ENCODE peak calls at places on chromosomes 13 and 19, in nine cellular contexts. One of them, this sample, is unnamed.
A peak's percentile ranks its signal among the peaks of the same experiment; 100 is the strongest.

GRCh38 chr13:40624338-40624737 is 42.1 kb downstream of the FOXO1 start:
- DNase-seq in tibial nerve: no peak
- DNase-seq in CD8-positive, alpha-beta T cell: peak; percentile 28
- DNase-seq in IMR-90: no peak
- DNase-seq in heart left ventricle: no peak
- DNase-seq in psoas muscle: peak; percentile 37
- DNase-seq in heart right ventricle: no peak
- DNase-seq in AG04450: no peak
- DNase-seq in CD8-positive, alpha-beta memory T cell: no peak
- DNase-seq in this sample: no peak

GRCh38 chr19:17052439-17052838 is 22.8 kb downstream of the HAUS8 start:
- DNase-seq in tibial nerve: peak; percentile 68
- DNase-seq in CD8-positive, alpha-beta T cell: peak; percentile 29
- DNase-seq in IMR-90: peak; percentile 59
- DNase-seq in heart left ventricle: peak; percentile 43
- DNase-seq in psoas muscle: no peak
- DNase-seq in heart right ventricle: no peak
- DNase-seq in AG04450: no peak
- DNase-seq in CD8-positive, alpha-beta memory T cell: peak; percentile 19
- DNase-seq in this sample: no peak

GRCh38 chr19:47469419-47469700 is 2.3 kb downstream of the SLC8A2 start:
- DNase-seq in tibial nerve: no peak
- DNase-seq in CD8-positive, alpha-beta T cell: no peak
- DNase-seq in IMR-90: no peak
- DNase-seq in heart left ventricle: no peak
- DNase-seq in psoas muscle: no peak
- DNase-seq in heart right ventricle: no peak
- DNase-seq in AG04450: no peak
- DNase-seq in CD8-positive, alpha-beta memory T cell: no peak
- DNase-seq in this sample: no peak

GRCh38 chr19:8005534-8006256 is at the start of gene ELAVL1:
- DNase-seq in tibial nerve: peak; percentile 77
- DNase-seq in CD8-positive, alpha-beta T cell: peak; percentile 87
- DNase-seq in IMR-90: peak; percentile 85
- DNase-seq in heart left ventricle: peak; percentile 95
- DNase-seq in psoas muscle: peak; percentile 92
- DNase-seq in heart right ventricle: peak; percentile 93
- DNase-seq in AG04450: peak; percentile 50
- DNase-seq in CD8-positive, alpha-beta memory T cell: peak; percentile 88
- DNase-seq in this sample: peak; percentile 88

GRCh38 chr19:48558018-48558684 is 6.2 kb downstream of the SULT2B1 start:
- DNase-seq in tibial nerve: no peak
- DNase-seq in CD8-positive, alpha-beta T cell: no peak
- DNase-seq in IMR-90: peak; percentile 40
- DNase-seq in heart left ventricle: peak; percentile 39
- DNase-seq in psoas muscle: peak; percentile 36
- DNase-seq in heart right ventricle: peak; percentile 21
- DNase-seq in AG04450: no peak
- DNase-seq in CD8-positive, alpha-beta memory T cell: no peak
- DNase-seq in this sample: no peak

GRCh38 chr19:45485301-45486077 is 11.4 kb downstream of the RTN2 start:
- DNase-seq in tibial nerve: peak; percentile 99
- DNase-seq in CD8-positive, alpha-beta T cell: peak; percentile 99
- DNase-seq in IMR-90: peak; percentile 90
- DNase-seq in heart left ventricle: peak; percentile 100
- DNase-seq in psoas muscle: peak; percentile 98
- DNase-seq in heart right ventricle: peak; percentile 99
- DNase-seq in AG04450: peak; percentile 89
- DNase-seq in CD8-positive, alpha-beta memory T cell: peak; percentile 95
- DNase-seq in this sample: peak; percentile 83

GRCh38 chr19:50648659-50649058 is 586 bp upstream of the C19orf81 start:
- DNase-seq in tibial nerve: no peak
- DNase-seq in CD8-positive, alpha-beta T cell: no peak
- DNase-seq in IMR-90: no peak
- DNase-seq in heart left ventricle: no peak
- DNase-seq in psoas muscle: no peak
- DNase-seq in heart right ventricle: no peak
- DNase-seq in AG04450: no peak
- DNase-seq in CD8-positive, alpha-beta memory T cell: no peak
- DNase-seq in this sample: no peak

GRCh38 chr13:98509271-98510155 is 67.4 kb downstream of the STK24 start:
- DNase-seq in tibial nerve: peak; percentile 60
- DNase-seq in CD8-positive, alpha-beta T cell: peak; percentile 33
- DNase-seq in IMR-90: peak; percentile 92
- DNase-seq in heart left ventricle: peak; percentile 74
- DNase-seq in psoas muscle: peak; percentile 60
- DNase-seq in heart right ventricle: no peak
- DNase-seq in AG04450: peak; percentile 59
- DNase-seq in CD8-positive, alpha-beta memory T cell: no peak
- DNase-seq in this sample: peak; percentile 95

GRCh38 chr13:21674271-21675009 is 3.6 kb downstream of the FGF9 start:
- DNase-seq in tibial nerve: no peak
- DNase-seq in CD8-positive, alpha-beta T cell: no peak
- DNase-seq in IMR-90: no peak
- DNase-seq in heart left ventricle: peak; percentile 44
- DNase-seq in psoas muscle: peak; percentile 24
- DNase-seq in heart right ventricle: peak; percentile 30
- DNase-seq in AG04450: no peak
- DNase-seq in CD8-positive, alpha-beta memory T cell: peak; percentile 27
- DNase-seq in this sample: no peak

GRCh38 chr19:42942187-42942789 is 5.3 kb upstream of the PSG7 start:
- DNase-seq in tibial nerve: no peak
- DNase-seq in CD8-positive, alpha-beta T cell: no peak
- DNase-seq in IMR-90: peak; percentile 20
- DNase-seq in heart left ventricle: no peak
- DNase-seq in psoas muscle: no peak
- DNase-seq in heart right ventricle: no peak
- DNase-seq in AG04450: no peak
- DNase-seq in CD8-positive, alpha-beta memory T cell: no peak
- DNase-seq in this sample: no peak

GRCh38 chr13:42275506-42275905 is 3.6 kb downstream of the AKAP11 start:
- DNase-seq in tibial nerve: no peak
- DNase-seq in CD8-positive, alpha-beta T cell: no peak
- DNase-seq in IMR-90: no peak
- DNase-seq in heart left ventricle: no peak
- DNase-seq in psoas muscle: no peak
- DNase-seq in heart right ventricle: no peak
- DNase-seq in AG04450: no peak
- DNase-seq in CD8-positive, alpha-beta memory T cell: no peak
- DNase-seq in this sample: no peak

GRCh38 chr19:3604227-3604986 is 2.3 kb downstream of the TBXA2R start:
- DNase-seq in tibial nerve: no peak
- DNase-seq in CD8-positive, alpha-beta T cell: no peak
- DNase-seq in IMR-90: no peak
- DNase-seq in heart left ventricle: no peak
- DNase-seq in psoas muscle: no peak
- DNase-seq in heart right ventricle: no peak
- DNase-seq in AG04450: no peak
- DNase-seq in CD8-positive, alpha-beta memory T cell: no peak
- DNase-seq in this sample: no peak

GRCh38 chr13:34308725-34309124 is 490.8 kb downstream of the RFC3 start:
- DNase-seq in tibial nerve: no peak
- DNase-seq in CD8-positive, alpha-beta T cell: no peak
- DNase-seq in IMR-90: no peak
- DNase-seq in heart left ventricle: no peak
- DNase-seq in psoas muscle: no peak
- DNase-seq in heart right ventricle: no peak
- DNase-seq in AG04450: no peak
- DNase-seq in CD8-positive, alpha-beta memory T cell: no peak
- DNase-seq in this sample: no peak

GRCh38 chr13:102642475-102642874 is 45.7 kb downstream of the TPP2 start:
- DNase-seq in tibial nerve: no peak
- DNase-seq in CD8-positive, alpha-beta T cell: no peak
- DNase-seq in IMR-90: no peak
- DNase-seq in heart left ventricle: peak; percentile 67
- DNase-seq in psoas muscle: peak; percentile 47
- DNase-seq in heart right ventricle: peak; percentile 57
- DNase-seq in AG04450: no peak
- DNase-seq in CD8-positive, alpha-beta memory T cell: no peak
- DNase-seq in this sample: no peak

GRCh38 chr19:34999498-35000337 is at the start of gene GRAMD1A:
- DNase-seq in tibial nerve: peak; percentile 80
- DNase-seq in CD8-positive, alpha-beta T cell: peak; percentile 73
- DNase-seq in IMR-90: peak; percentile 80
- DNase-seq in heart left ventricle: peak; percentile 92
- DNase-seq in psoas muscle: peak; percentile 88
- DNase-seq in heart right ventricle: peak; percentile 92
- DNase-seq in AG04450: peak; percentile 58
- DNase-seq in CD8-positive, alpha-beta memory T cell: peak; percentile 69
- DNase-seq in this sample: peak; percentile 85

GRCh38 chr19:52992109-52993004 is 21.4 kb upstream of the ERVV-1 start:
- DNase-seq in tibial nerve: no peak
- DNase-seq in CD8-positive, alpha-beta T cell: no peak
- DNase-seq in IMR-90: no peak
- DNase-seq in heart left ventricle: peak; percentile 35
- DNase-seq in psoas muscle: peak; percentile 23
- DNase-seq in heart right ventricle: peak; percentile 22
- DNase-seq in AG04450: no peak
- DNase-seq in CD8-positive, alpha-beta memory T cell: peak; percentile 4
- DNase-seq in this sample: no peak

GRCh38 chr19:1744133-1744665 is 9.1 kb upstream of the ONECUT3 start:
- DNase-seq in tibial nerve: no peak
- DNase-seq in CD8-positive, alpha-beta T cell: no peak
- DNase-seq in IMR-90: no peak
- DNase-seq in heart left ventricle: no peak
- DNase-seq in psoas muscle: no peak
- DNase-seq in heart right ventricle: no peak
- DNase-seq in AG04450: no peak
- DNase-seq in CD8-positive, alpha-beta memory T cell: no peak
- DNase-seq in this sample: no peak
- H3K27ac ChIP-seq in tibial nerve: no peak overlapping the region
- H3K27ac ChIP-seq in CD8-positive, alpha-beta T cell: no peak overlapping the region
- H3K27ac ChIP-seq in IMR-90: no peak overlapping the region
- H3K27ac ChIP-seq in heart left ventricle: no peak overlapping the region
- H3K27ac ChIP-seq in psoas muscle: no peak overlapping the region
- H3K27ac ChIP-seq in heart right ventricle: no peak overlapping the region
- H3K27ac ChIP-seq in AG04450: no peak overlapping the region
- H3K27ac ChIP-seq in CD8-positive, alpha-beta memory T cell: no peak overlapping the region
- H3K27ac ChIP-seq in this sample: no peak overlapping the region

DNA sequence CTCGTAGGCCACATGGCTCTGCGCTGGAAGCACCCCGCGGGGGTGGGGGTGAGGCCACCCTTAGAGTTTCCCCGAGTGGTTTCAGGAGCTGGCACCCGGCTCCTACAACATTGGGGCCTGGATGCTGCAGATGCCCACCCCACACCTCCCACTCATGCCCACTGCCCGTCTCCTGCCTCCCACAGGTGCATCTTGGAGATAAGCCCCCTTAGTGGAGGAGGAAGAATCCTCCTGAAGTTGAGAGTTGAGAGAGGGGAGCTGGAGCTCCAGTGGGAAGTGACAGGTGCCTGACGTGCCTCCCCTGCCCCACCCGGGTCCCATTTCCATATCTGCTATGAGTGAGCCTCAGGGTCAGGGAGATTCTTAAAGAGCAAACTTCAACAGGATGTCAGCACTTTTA is 341.3 kb downstream of the TEX29 start:
- DNase-seq in tibial nerve: no peak
- DNase-seq in CD8-positive, alpha-beta T cell: no peak
- DNase-seq in IMR-90: no peak
- DNase-seq in heart left ventricle: no peak
- DNase-seq in psoas muscle: no peak
- DNase-seq in heart right ventricle: no peak
- DNase-seq in AG04450: no peak
- DNase-seq in CD8-positive, alpha-beta memory T cell: no peak
- DNase-seq in this sample: peak; percentile 38
- H3K27me3 ChIP-seq in tibial nerve: no peaks in the 10 kb centered on the region
- H3K27me3 ChIP-seq in CD8-positive, alpha-beta T cell: no peaks in the 10 kb centered on the region
- H3K27me3 ChIP-seq in IMR-90: no peaks in the 10 kb centered on the region
- H3K27me3 ChIP-seq in heart left ventricle: peaks cover 6% of the 10 kb centered on the region
- H3K27me3 ChIP-seq in psoas muscle: peaks cover 11% of the 10 kb centered on the region
- H3K27me3 ChIP-seq in heart right ventricle: peaks cover 33% of the 10 kb centered on the region
- H3K27me3 ChIP-seq in AG04450: no peaks in the 10 kb centered on the region
- H3K27me3 ChIP-seq in CD8-positive, alpha-beta memory T cell: no peaks in the 10 kb centered on the region
- H3K27me3 ChIP-seq in this sample: peaks cover 54% of the 10 kb centered on the region

GRCh38 chr13:109744512-109745051 is 41.8 kb downstream of the IRS2 start:
- DNase-seq in tibial nerve: peak; percentile 67
- DNase-seq in CD8-positive, alpha-beta T cell: no peak
- DNase-seq in IMR-90: peak; percentile 92
- DNase-seq in heart left ventricle: peak; percentile 74
- DNase-seq in psoas muscle: peak; percentile 32
- DNase-seq in heart right ventricle: no peak
- DNase-seq in AG04450: peak; percentile 81
- DNase-seq in CD8-positive, alpha-beta memory T cell: no peak
- DNase-seq in this sample: peak; percentile 95

GRCh38 chr13:109745702-109746101 is 40.7 kb downstream of the IRS2 start:
- DNase-seq in tibial nerve: no peak
- DNase-seq in CD8-positive, alpha-beta T cell: no peak
- DNase-seq in IMR-90: no peak
- DNase-seq in heart left ventricle: no peak
- DNase-seq in psoas muscle: no peak
- DNase-seq in heart right ventricle: no peak
- DNase-seq in AG04450: no peak
- DNase-seq in CD8-positive, alpha-beta memory T cell: no peak
- DNase-seq in this sample: no peak

GRCh38 chr13:109745060-109745459 is 41.3 kb downstream of the IRS2 start:
- DNase-seq in tibial nerve: no peak
- DNase-seq in CD8-positive, alpha-beta T cell: no peak
- DNase-seq in IMR-90: no peak
- DNase-seq in heart left ventricle: no peak
- DNase-seq in psoas muscle: no peak
- DNase-seq in heart right ventricle: no peak
- DNase-seq in AG04450: no peak
- DNase-seq in CD8-positive, alpha-beta memory T cell: no peak
- DNase-seq in this sample: no peak

GRCh38 chr13:109747524-109747923 is 38.9 kb downstream of the IRS2 start:
- DNase-seq in tibial nerve: no peak
- DNase-seq in CD8-positive, alpha-beta T cell: no peak
- DNase-seq in IMR-90: no peak
- DNase-seq in heart left ventricle: no peak
- DNase-seq in psoas muscle: no peak
- DNase-seq in heart right ventricle: no peak
- DNase-seq in AG04450: no peak
- DNase-seq in CD8-positive, alpha-beta memory T cell: no peak
- DNase-seq in this sample: peak; percentile 57

DNA sequence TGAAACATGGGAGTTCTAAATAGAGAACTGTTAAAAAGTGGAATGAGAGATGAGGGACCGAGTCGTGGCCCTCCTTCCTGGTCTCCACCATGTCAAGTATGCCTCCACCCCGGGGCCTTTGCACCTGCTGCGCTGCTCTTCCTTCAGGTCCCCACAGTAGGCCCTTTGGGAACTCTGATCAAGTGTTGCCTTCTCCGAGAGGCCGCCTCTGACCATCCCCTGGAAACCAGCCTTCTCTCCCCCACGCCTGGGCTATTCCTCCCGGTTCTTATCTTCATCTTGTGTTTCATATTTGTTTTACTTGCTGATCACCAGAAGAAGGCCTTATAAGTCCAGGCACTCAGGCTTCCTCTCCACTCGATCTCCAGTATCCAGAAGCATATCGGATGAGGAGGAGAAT is 40.0 kb downstream of the IRS2 start:
- DNase-seq in tibial nerve: no peak
- DNase-seq in CD8-positive, alpha-beta T cell: no peak
- DNase-seq in IMR-90: no peak
- DNase-seq in heart left ventricle: no peak
- DNase-seq in psoas muscle: no peak
- DNase-seq in heart right ventricle: no peak
- DNase-seq in AG04450: no peak
- DNase-seq in CD8-positive, alpha-beta memory T cell: no peak
- DNase-seq in this sample: peak; percentile 71
- H3K27ac ChIP-seq in tibial nerve: no peak overlapping the region
- H3K27ac ChIP-seq in CD8-positive, alpha-beta T cell: no peak overlapping the region
- H3K27ac ChIP-seq in IMR-90: no peak overlapping the region
- H3K27ac ChIP-seq in heart left ventricle: no peak overlapping the region
- H3K27ac ChIP-seq in psoas muscle: no peak overlapping the region
- H3K27ac ChIP-seq in heart right ventricle: no peak overlapping the region
- H3K27ac ChIP-seq in AG04450: no peak overlapping the region
- H3K27ac ChIP-seq in CD8-positive, alpha-beta memory T cell: no peak overlapping the region
- H3K27ac ChIP-seq in this sample: no peak overlapping the region

GRCh38 chr19:57572415-57572947 is 6.2 kb downstream of the ZNF416 start:
- DNase-seq in tibial nerve: no peak
- DNase-seq in CD8-positive, alpha-beta T cell: no peak
- DNase-seq in IMR-90: no peak
- DNase-seq in heart left ventricle: no peak
- DNase-seq in psoas muscle: no peak
- DNase-seq in heart right ventricle: no peak
- DNase-seq in AG04450: no peak
- DNase-seq in CD8-positive, alpha-beta memory T cell: no peak
- DNase-seq in this sample: no peak
- H3K27me3 ChIP-seq in tibial nerve: no peaks in the 10 kb centered on the region
- H3K27me3 ChIP-seq in CD8-positive, alpha-beta T cell: no peaks in the 10 kb centered on the region
- H3K27me3 ChIP-seq in IMR-90: no peaks in the 10 kb centered on the region
- H3K27me3 ChIP-seq in heart left ventricle: no peaks in the 10 kb centered on the region
- H3K27me3 ChIP-seq in psoas muscle: no peaks in the 10 kb centered on the region
- H3K27me3 ChIP-seq in heart right ventricle: no peaks in the 10 kb centered on the region
- H3K27me3 ChIP-seq in AG04450: no peaks in the 10 kb centered on the region
- H3K27me3 ChIP-seq in CD8-positive, alpha-beta memory T cell: no peaks in the 10 kb centered on the region
- H3K27me3 ChIP-seq in this sample: no peaks in the 10 kb centered on the region